ENCODE peak calls at places on chromosomes 12 and 14, in seven cellular contexts. O, V, F, D, Q, M and K are unnamed samples.
A peak's percentile ranks its signal among the peaks of the same experiment; 100 is the strongest.

GRCh38 chr12:1696800-1697199 is 5.9 kb downstream of the ADIPOR2 start:
- DNase-seq in F (no peak), M (no peak), O (no peak), D (no peak), Q (no peak), V (no peak), K (no peak)

GRCh38 chr14:82779301-82779700 is 1245.6 kb upstream of the SEL1L start:
- DNase-seq in O (no peak), Q (no peak), V (no peak), F (no peak), M (no peak), D (no peak), K (no peak)

GRCh38 chr14:32967421-32967820 is 28.7 kb downstream of the NPAS3 start:
- DNase-seq in O (no peak), D (no peak), F (no peak), M (no peak), V (no peak), Q (no peak), K (no peak)

GRCh38 chr14:20400965-20401593 is 12.2 kb downstream of the TEP1 start:
- DNase-seq in D (no peak), F (no peak), M (no peak), Q (no peak), O (no peak), V (no peak), K (no peak)

GRCh38 chr12:6201775-6202292 is 1.6 kb downstream of the CD9 start:
- DNase-seq in F (no peak), D (no peak), O (no peak), V (no peak), M (no peak), Q (no peak), K (no peak)

GRCh38 chr12:12182926-12183325 is 83.9 kb downstream of the LRP6 start:
- DNase-seq in V (no peak), Q (peak; percentile 15), M (no peak), F (peak; percentile 48), O (no peak), D (peak; percentile 24), K (no peak)

GRCh38 chr14:73998736-73999135 is 20.4 kb downstream of the ENTPD5 start:
- DNase-seq in O (no peak), Q (no peak), V (no peak), M (no peak), D (no peak), F (no peak), K (no peak)

GRCh38 chr12:27711312-27711682 is 665 bp downstream of the MRPS35 start:
- DNase-seq in V (peak; percentile 77), O (no peak), D (no peak), M (no peak), Q (no peak), F (peak; percentile 16), K (peak; percentile 38)

GRCh38 chr12:26937443-26937862 is 328 bp downstream of the INTS13 start:
- DNase-seq in M (no peak), D (no peak), F (no peak), Q (no peak), V (no peak), O (no peak), K (no peak)

GRCh38 chr12:89472508-89472907 is 52.1 kb downstream of the GALNT4 start:
- DNase-seq in M (no peak), F (no peak), Q (no peak), O (no peak), V (no peak), D (no peak), K (no peak)

GRCh38 chr14:22560638-22561365 is 28.2 kb downstream of the DAD1 start:
- DNase-seq in V (no peak), O (no peak), Q (no peak), D (no peak), F (peak; percentile 34), M (peak; percentile 74), K (no peak)

GRCh38 chr12:78778339-78778738 is 86.2 kb upstream of the SYT1 start:
- DNase-seq in F (no peak), O (no peak), V (no peak), Q (no peak), D (no peak), M (no peak), K (no peak)

GRCh38 chr14:50501642-50502041 is 30.7 kb downstream of the MAP4K5 start:
- DNase-seq in D (no peak), F (no peak), O (no peak), V (no peak), M (no peak), Q (peak; percentile 43), K (no peak)

GRCh38 chr14:103286968-103287850 is 46.8 kb upstream of the EIF5 start:
- DNase-seq in O (no peak), Q (no peak), D (no peak), M (no peak), F (no peak), V (no peak), K (no peak)

GRCh38 chr14:106442857-106443256 is 916.5 kb downstream of the TMEM121 start:
- DNase-seq in D (no peak), F (no peak), Q (no peak), O (no peak), M (no peak), V (peak; percentile 87), K (peak; percentile 39)

GRCh38 chr14:60656755-60657608 is 7.7 kb upstream of the SIX1 start:
- DNase-seq in O (peak; percentile 71), V (peak; percentile 97), Q (no peak), M (no peak), D (no peak), F (peak; percentile 75), K (peak; percentile 94)

GRCh38 chr12:13196302-13196921 is at the start of gene EMP1:
- DNase-seq in M (no peak), F (no peak), V (no peak), O (no peak), Q (peak; percentile 99), D (no peak), K (no peak)

GRCh38 chr12:15268927-15269552 is 47.8 kb upstream of the RERG start:
- DNase-seq in Q (peak; percentile 35), F (peak; percentile 46), M (peak; percentile 44), D (peak; percentile 39), V (peak; percentile 83), O (peak; percentile 79), K (peak; percentile 66)